ENCODE peak calls at places on chromosomes 4 and X, in four cellular contexts. Q, Y, T and R are unnamed samples.

GRCh38 chr4:25900310-25900709 is 13.7 kb upstream of the SMIM20 start:
- DNase-seq in Q (no peak), Y (no peak), T (no peak), R (no peak)

GRCh38 chr4:114558446-114559020 is 40.1 kb upstream of the UGT8 start:
- DNase-seq in Q (no peak), Y (no peak), T (no peak), R (no peak)

GRCh38 chrX:11792461-11793421 is 34.7 kb downstream of the MSL3 start:
- DNase-seq in Q (no peak), Y (no peak), T (peak; percentile 86), R (no peak)

GRCh38 chr4:144709793-144710525 is 64.0 kb downstream of the HHIP start:
- DNase-seq in Q (no peak), Y (no peak), T (no peak), R (no peak)

GRCh38 chr4:133802741-133803140 is 398.8 kb downstream of the PABPC4L start:
- DNase-seq in Q (no peak), Y (no peak), T (no peak), R (no peak)

GRCh38 chrX:68697465-68698125 is 50.1 kb downstream of the STARD8 start:
- DNase-seq in Q (no peak), Y (no peak), T (no peak), R (no peak)

GRCh38 chrX:40201486-40201885 is 103.7 kb upstream of the BCOR start:
- DNase-seq in Q (no peak), Y (no peak), T (peak; percentile 66), R (no peak)

GRCh38 chr4:122086338-122086737 is 65.8 kb upstream of the BLTP1 start:
- DNase-seq in Q (no peak), Y (no peak), T (no peak), R (peak; percentile 30)

GRCh38 chr4:81628489-81628888 is 156.8 kb upstream of the RASGEF1B start:
- DNase-seq in Q (no peak), Y (peak; percentile 47), T (no peak), R (no peak)

GRCh38 chr4:81623434-81623833 is 151.7 kb upstream of the RASGEF1B start:
- DNase-seq in Q (no peak), Y (no peak), T (no peak), R (no peak)

GRCh38 chr4:81625422-81626417 is 154.0 kb upstream of the RASGEF1B start:
- DNase-seq in Q (no peak), Y (no peak), T (no peak), R (no peak)

GRCh38 chr4:81626851-81627250 is 155.1 kb upstream of the RASGEF1B start:
- DNase-seq in Q (no peak), Y (no peak), T (no peak), R (no peak)

DNA sequence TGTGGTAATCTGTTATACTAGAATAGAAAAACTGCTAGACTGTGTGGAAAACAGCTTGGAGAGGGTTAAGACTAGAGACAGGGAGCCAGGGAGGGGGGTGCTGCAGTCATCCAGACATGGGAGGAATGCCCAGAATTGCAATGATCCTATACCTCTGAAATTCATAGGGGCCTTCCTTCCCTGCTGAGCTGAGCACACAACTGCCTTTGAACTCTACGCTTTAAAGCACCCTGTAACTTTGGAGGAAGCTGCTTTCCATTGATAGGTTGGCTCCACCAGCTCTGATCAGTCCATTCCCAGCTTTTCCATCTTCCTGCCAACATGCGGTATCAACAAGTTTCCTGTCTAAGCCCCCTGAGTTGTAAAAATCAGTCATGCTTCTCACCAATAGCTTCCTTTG is 155.9 kb upstream of the RASGEF1B start:
- DNase-seq in Q (no peak), Y (peak; percentile 48), T (no peak), R (no peak)
- TF ChIP-seq TARDBP in Q (no peak), Y (no peak), T (no peak), R (no peak)

GRCh38 chr4:86788826-86789225 is 60.4 kb downstream of the SLC10A6 start:
- DNase-seq in Q (no peak), Y (no peak), T (no peak), R (no peak)

GRCh38 chr4:86791126-86791525 is 58.1 kb downstream of the SLC10A6 start:
- DNase-seq in Q (no peak), Y (peak; percentile 88), T (no peak), R (no peak)
- TF ChIP-seq TARDBP in Q (no peak), Y (no peak), T (no peak), R (no peak)

DNA sequence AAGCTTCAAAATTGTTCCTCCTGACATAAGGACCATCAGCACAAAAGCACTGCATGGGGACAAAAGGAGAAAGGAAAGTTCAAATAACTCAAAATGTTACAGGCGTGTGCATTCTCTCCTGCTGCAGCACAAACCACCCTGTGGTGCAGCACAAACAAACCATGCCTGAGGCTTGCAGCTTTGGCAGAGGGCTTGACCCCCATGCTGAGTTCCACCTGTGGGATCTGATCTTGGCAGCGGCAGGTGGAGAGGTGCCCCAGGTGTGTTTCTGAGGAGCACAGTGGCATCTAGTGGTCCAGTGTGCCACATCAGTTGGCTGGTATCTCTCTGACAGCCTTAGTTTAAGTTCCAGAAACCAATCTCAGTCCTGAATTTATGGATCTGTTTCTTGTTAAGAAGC is 164.6 kb downstream of the SOWAHB start:
- DNase-seq in Q (no peak), Y (no peak), T (no peak), R (no peak)
- TF ChIP-seq TARDBP in Q (no peak), Y (no peak), T (no peak), R (no peak)

GRCh38 chr4:75552452-75552851 is 3.4 kb upstream of the ODAPH start:
- DNase-seq in Q (no peak), Y (no peak), T (no peak), R (no peak)

GRCh38 chr4:75557696-75558095 is 1.8 kb downstream of the ODAPH start:
- DNase-seq in Q (no peak), Y (no peak), T (no peak), R (no peak)

DNA sequence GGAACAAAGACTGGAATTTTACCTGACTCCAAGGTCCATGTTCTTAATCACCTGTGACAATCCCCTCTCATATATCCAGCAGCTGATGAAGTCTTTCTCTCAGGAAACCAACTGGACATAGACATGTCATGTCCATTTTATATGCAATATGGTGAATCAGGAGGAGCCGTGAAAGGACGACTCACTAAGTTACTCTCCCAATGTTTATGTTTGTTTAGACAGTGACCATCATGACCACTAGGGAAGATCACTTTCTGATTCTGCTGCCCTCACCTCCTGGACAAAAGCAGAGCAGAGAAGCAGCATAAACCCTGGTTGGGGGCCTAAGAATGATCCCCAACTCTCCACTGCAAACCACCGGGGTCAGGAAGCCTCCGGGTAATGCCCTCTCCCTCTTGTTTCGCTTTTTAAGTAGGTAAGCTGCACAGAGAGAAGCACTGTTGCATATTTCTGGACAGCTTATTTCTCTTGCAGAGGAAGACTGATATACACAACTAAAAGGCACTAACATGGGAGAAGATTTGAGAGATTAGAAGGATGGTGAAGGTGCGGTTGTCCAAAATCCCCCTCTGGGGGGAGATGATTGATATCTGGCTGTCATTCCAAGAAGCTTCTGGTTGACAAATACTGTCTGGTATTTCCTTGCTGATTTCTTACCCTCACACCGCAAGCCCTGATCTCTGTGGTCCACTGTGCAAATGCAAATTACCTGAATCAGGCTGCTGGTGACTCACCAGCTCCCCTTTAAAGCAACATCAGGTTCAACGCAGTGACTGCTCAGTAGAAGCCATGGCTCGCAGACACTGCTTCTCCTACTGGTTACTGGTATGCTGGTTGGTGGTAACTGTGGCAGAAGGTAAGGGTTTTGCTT is at the start of gene ODAPH:
- DNase-seq in Q (no peak), Y (no peak), T (peak; percentile 42), R (peak; percentile 16)
- TF ChIP-seq TARDBP in Q (no peak), Y (no peak), T (no peak), R (no peak)

DNA sequence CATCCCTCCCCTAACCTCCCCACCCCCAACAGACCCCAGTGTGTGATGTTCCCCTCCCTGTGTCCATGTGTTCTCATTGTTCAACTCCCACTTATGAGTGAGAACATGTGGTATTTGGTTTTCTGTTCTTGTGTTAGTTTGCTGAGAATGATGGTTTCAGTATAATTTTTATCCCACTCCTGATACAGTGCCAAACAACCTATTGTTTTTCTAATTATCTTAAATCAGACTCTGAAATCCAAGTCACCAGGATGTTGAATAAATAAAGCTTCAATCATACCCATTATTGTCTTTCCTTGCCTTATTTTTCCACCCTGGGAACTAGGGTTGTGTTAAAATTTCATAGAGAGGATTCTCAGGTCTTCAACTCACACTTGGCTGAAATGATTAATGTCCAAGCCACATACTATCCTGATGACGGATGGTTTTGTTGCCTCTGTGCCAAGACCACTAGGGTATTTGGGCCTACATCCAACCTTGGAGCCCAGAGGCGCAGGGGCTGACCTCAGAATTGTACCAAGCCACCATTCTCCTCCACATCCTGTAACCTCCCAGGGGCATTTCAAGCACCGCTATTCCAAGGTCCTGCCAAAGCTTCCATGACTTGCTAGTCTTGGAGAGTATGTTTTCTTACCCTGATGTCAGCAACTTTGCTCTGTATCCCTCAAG is 332.4 kb downstream of the ARHGAP24 start:
- DNase-seq in Q (no peak), Y (no peak), T (no peak), R (no peak)
- TF ChIP-seq TARDBP in Q (no peak), Y (no peak), T (no peak), R (no peak)

DNA sequence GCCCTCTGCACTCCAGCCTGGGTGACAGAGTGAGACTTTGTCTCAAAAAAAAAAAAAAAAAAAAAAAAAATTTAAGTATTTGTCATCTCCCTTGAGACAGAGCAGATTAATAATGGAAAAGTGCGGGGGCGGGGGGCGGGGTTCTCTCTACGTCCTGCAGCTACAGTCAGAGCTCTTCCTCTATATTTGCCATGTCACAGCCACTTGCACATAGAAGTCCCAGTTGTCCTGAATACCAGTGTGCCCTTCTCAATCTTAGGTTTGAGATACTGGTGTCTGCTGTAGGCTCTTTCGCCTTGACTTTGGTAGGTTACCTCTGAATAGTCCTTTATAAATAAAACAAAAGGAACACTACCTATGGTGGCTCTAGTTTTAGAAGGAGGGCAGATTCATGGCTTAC is 237.8 kb upstream of the PGRMC2 start:
- DNase-seq in Q (peak; percentile 17), Y (no peak), T (no peak), R (no peak)
- TF ChIP-seq TARDBP in Q (no peak), Y (no peak), T (no peak), R (no peak)

DNA sequence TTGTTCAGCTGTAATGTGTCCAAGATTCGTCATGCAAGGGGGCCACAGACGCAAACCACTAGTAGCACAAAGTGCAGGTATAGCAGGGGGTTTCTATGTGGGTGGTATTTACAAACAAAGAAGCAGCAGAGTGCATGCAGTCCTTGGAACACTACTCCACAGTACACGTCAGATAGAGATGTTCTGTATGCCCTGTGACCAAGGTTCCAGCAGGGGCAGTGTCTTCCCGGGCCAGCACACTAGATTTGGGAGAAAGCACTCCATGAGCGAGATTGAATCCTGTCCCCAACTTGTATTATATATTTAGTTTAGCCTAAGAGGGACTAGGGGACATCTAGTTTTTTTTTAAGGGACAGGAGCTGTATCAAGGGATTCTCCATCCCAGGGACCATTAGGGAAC is 54.4 kb upstream of the ESX1 start:
- DNase-seq in Q (no peak), Y (no peak), T (no peak), R (peak; percentile 51)
- TF ChIP-seq TARDBP in Q (no peak), Y (no peak), T (no peak), R (no peak)